ENCODE peak calls at places on chromosomes 12 and 14, in five cellular contexts. P, H, Z, X and U are unnamed samples.
A peak's percentile ranks its signal among the peaks of the same experiment; 100 is the strongest.

GRCh38 chr12:48882972-48883304 is 17.3 kb upstream of the RND1 start:
- DNase-seq in P (no peak), H (no peak), Z (no peak), X (no peak), U (no peak)

GRCh38 chr12:11771356-11771755 is 121.9 kb downstream of the ETV6 start:
- DNase-seq in P (no peak), H (no peak), Z (no peak), X (no peak), U (no peak)

GRCh38 chr14:31307198-31307597 is 99.6 kb upstream of the HECTD1 start:
- DNase-seq in P (no peak), H (peak; percentile 11), Z (no peak), X (no peak), U (no peak)

GRCh38 chr12:105292705-105293104 is 37.8 kb upstream of the C12orf75 start:
- DNase-seq in P (no peak), H (no peak), Z (no peak), X (no peak), U (no peak)

GRCh38 chr14:86683525-86683924 is 1153.6 kb downstream of the FLRT2 start:
- DNase-seq in P (no peak), H (peak; percentile 27), Z (no peak), X (no peak), U (no peak)

GRCh38 chr12:132718644-132719043 is 8.0 kb downstream of the PGAM5 start:
- DNase-seq in P (no peak), H (no peak), Z (no peak), X (no peak), U (no peak)

GRCh38 chr14:104423715-104424405 is 155.7 kb upstream of the C14orf180 start:
- DNase-seq in P (no peak), H (no peak), Z (no peak), X (peak; percentile 15), U (peak; percentile 27)

GRCh38 chr12:54220092-54220557 is 31.3 kb upstream of the SMUG1 start:
- DNase-seq in P (peak; percentile 61), H (peak; percentile 88), Z (peak; percentile 77), X (peak; percentile 54), U (no peak)

GRCh38 chr14:37623552-37623951 is 28.1 kb downstream of the TTC6 start:
- DNase-seq in P (no peak), H (peak; percentile 96), Z (peak; percentile 4), X (no peak), U (no peak)

GRCh38 chr14:74348241-74348734 is at the start of gene VRTN:
- DNase-seq in P (no peak), H (no peak), Z (no peak), X (no peak), U (no peak)

GRCh38 chr12:78672033-78672432 is 192.5 kb upstream of the SYT1 start:
- DNase-seq in P (no peak), H (no peak), Z (no peak), X (no peak), U (no peak)

GRCh38 chr12:67501362-67501761 is 147.2 kb upstream of the DYRK2 start:
- DNase-seq in P (no peak), H (no peak), Z (no peak), X (no peak), U (no peak)

GRCh38 chr12:66500094-66500493 is 178.8 kb downstream of the GRIP1 start:
- DNase-seq in P (no peak), H (peak; percentile 7), Z (no peak), X (no peak), U (no peak)

GRCh38 chr12:102948941-102949352 is 8.5 kb upstream of the ASCL1 start:
- DNase-seq in P (peak; percentile 62), H (no peak), Z (peak; percentile 75), X (peak; percentile 41), U (no peak)

GRCh38 chr12:62891805-62892549 is 43.0 kb downstream of the PPM1H start:
- DNase-seq in P (no peak), H (no peak), Z (no peak), X (no peak), U (no peak)

GRCh38 chr12:14571779-14572178 is 4.1 kb upstream of the PLBD1 start:
- DNase-seq in P (no peak), H (no peak), Z (no peak), X (no peak), U (no peak)

GRCh38 chr14:34797747-34798583 is 77.2 kb downstream of the BAZ1A start:
- DNase-seq in P (no peak), H (no peak), Z (no peak), X (no peak), U (no peak)

GRCh38 chr14:73491256-73491976 is 683 bp downstream of the RIOX1 start:
- DNase-seq in P (peak; percentile 57), H (peak; percentile 68), Z (peak; percentile 76), X (peak; percentile 59), U (peak; percentile 66)

GRCh38 chr12:14948672-14949071 is 10.3 kb upstream of the ERP27 start:
- DNase-seq in P (peak; percentile 67), H (no peak), Z (peak; percentile 54), X (no peak), U (peak; percentile 41)

GRCh38 chr14:76759589-76759988 is 1.7 kb upstream of the VASH1 start:
- DNase-seq in P (no peak), H (no peak), Z (no peak), X (no peak), U (peak; percentile 22)

GRCh38 chr12:71877335-71878121 is 38.0 kb downstream of the TBC1D15 start:
- DNase-seq in P (no peak), H (no peak), Z (no peak), X (no peak), U (no peak)

GRCh38 chr12:93624595-93625294 is 52.3 kb downstream of the SOCS2 start:
- DNase-seq in P (no peak), H (peak; percentile 99), Z (no peak), X (no peak), U (peak; percentile 3)

GRCh38 chr14:100470523-100470897 is 116.7 kb downstream of the BEGAIN start:
- DNase-seq in P (no peak), H (no peak), Z (no peak), X (no peak), U (no peak)

GRCh38 chr12:131511391-131511802 is 199.5 kb upstream of the SFSWAP start:
- DNase-seq in P (peak; percentile 66), H (peak; percentile 5), Z (peak; percentile 16), X (no peak), U (no peak)

GRCh38 chr14:21200752-21201461 is 45.0 kb upstream of the OR5AU1 start:
- DNase-seq in P (no peak), H (no peak), Z (no peak), X (no peak), U (no peak)

GRCh38 chr14:71143391-71144290 is 236.4 kb downstream of the PCNX1 start:
- DNase-seq in P (peak; percentile 18), H (peak; percentile 98), Z (no peak), X (no peak), U (no peak)

GRCh38 chr14:99282261-99283050 is 10.5 kb upstream of the BCL11B start:
- DNase-seq in P (no peak), H (no peak), Z (no peak), X (no peak), U (no peak)

GRCh38 chr12:124992874-124993567 is 424 bp upstream of the BRI3BP start:
- DNase-seq in P (peak; percentile 88), H (peak; percentile 73), Z (peak; percentile 89), X (no peak), U (peak; percentile 68)

GRCh38 chr12:34214011-34214410 is 191.7 kb downstream of the ALG10 start:
- DNase-seq in P (no peak), H (no peak), Z (no peak), X (no peak), U (no peak)

GRCh38 chr14:72409047-72409446 is 476.8 kb downstream of the RGS6 start:
- DNase-seq in P (no peak), H (no peak), Z (no peak), X (no peak), U (no peak)
- TF ChIP-seq CTCF in P (no peak), H (no peak), Z (no peak), X (no peak), U (no peak)

GRCh38 chr14:103393687-103394626 is 8.7 kb downstream of the MARK3 start:
- DNase-seq in P (no peak), H (no peak), Z (no peak), X (no peak), U (no peak)

GRCh38 chr14:103392572-103392971 is 7.4 kb downstream of the MARK3 start:
- DNase-seq in P (no peak), H (no peak), Z (no peak), X (no peak), U (no peak)

GRCh38 chr14:103392106-103392505 is 6.9 kb downstream of the MARK3 start:
- DNase-seq in P (no peak), H (no peak), Z (no peak), X (no peak), U (no peak)

GRCh38 chr14:103391048-103391447 is 5.8 kb downstream of the MARK3 start:
- DNase-seq in P (peak; percentile 52), H (no peak), Z (peak; percentile 51), X (no peak), U (no peak)

DNA sequence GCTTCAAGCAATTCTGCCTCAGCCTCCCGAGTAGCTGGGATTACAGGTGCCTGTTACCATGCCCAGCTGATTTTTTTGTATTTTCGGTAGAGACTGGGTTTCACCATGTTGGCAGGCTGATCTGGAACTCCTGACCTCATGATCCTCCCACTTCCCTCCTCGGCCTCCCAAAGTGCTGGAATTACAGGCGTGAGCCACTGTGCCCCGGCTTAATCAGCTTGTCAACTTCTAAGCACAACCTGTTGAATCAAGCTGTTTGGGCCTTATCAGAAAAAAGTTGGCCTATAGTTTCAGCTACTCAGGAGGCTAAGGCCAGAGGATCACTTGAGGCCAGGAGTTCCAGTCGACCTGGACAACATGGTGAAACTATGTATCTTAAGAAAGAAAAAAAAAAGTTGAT is 7.9 kb downstream of the MARK3 start:
- DNase-seq in P (no peak), H (no peak), Z (no peak), X (no peak), U (no peak)
- H3K4me1 ChIP-seq in P (peaks cover 2% of the 10 kb centered on the region), H (peaks cover 22% of the 10 kb centered on the region), Z (peaks cover 27% of the 10 kb centered on the region), X (peaks cover 90% of the 10 kb centered on the region), U (peaks cover 25% of the 10 kb centered on the region)

GRCh38 chr12:19764408-19764807 is 325.1 kb downstream of the AEBP2 start:
- DNase-seq in P (no peak), H (no peak), Z (no peak), X (no peak), U (no peak)
- TF ChIP-seq CTCF in P (no peak), H (no peak), Z (no peak), X (no peak), U (no peak)

GRCh38 chr12:26266881-26267280 is 71.5 kb downstream of the SSPN start:
- DNase-seq in P (no peak), H (peak; percentile 57), Z (no peak), X (no peak), U (no peak)
- H3K4me1 ChIP-seq in P (no peaks in the 10 kb centered on the region), H (peaks cover 14% of the 10 kb centered on the region), Z (peaks cover 2% of the 10 kb centered on the region), X (peaks cover 16% of the 10 kb centered on the region), U (peaks cover 4% of the 10 kb centered on the region)

DNA sequence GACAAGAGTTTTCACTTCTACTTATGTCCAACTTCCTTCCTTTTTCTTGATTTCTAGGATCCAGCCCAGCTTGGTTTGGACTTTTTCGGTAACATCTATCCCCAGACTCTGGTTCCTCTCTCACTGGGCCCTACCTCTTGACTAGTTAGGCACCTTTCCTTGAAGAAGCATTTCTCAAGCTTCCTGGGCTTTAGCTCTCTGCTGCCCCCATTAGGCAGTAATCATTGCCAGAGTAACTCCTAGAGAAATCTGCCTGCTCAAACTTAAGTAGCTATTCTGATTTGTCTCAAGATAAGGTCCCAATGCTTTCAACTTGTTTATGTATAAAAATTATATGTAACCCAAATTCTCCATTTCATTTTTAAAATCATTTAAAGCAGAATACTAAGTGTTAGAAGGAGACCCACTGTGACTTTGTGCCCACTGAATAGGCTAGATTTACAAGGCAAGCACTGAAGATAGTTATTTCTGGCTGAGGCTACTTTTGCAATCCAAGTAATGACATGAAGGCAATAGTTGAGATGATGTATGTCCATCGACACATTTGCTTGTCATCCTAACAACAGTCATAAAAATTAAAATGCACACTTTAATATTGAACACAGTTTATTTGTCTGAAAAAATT is 275.0 kb upstream of the G2E3 start:
- DNase-seq in P (no peak), H (peak; percentile 47), Z (peak; percentile 52), X (no peak), U (no peak)
- TF ChIP-seq CTCF in P (peak; percentile 24), H (peak; percentile 72), Z (no peak), X (peak; percentile 55), U (peak; percentile 13)